ENCODE peak calls at places on chromosomes 12 and 14, in six cellular contexts. K is activated T-cell treated with anti-CD3 and anti-CD28 coated beads for 1 hour; G is NCI-H1092; H is Kasumi-1; Q is pancreas; F is stimulated activated CD4-positive, alpha-beta T cell treated with anti-CD3 and anti-CD28 coated beads, Interleukin-15, amount 100 ng/mL, for 1 hour. Z is an unnamed sample.

GRCh38 chr14:96383445-96383844 is 8.5 kb upstream of the AK7 start:
- DNase-seq in K (no peak), G (no peak), H (no peak), Q (no peak), F (no peak), Z (no peak)

GRCh38 chr14:102686176-102686801 is 91.0 kb upstream of the TRAF3 start:
- DNase-seq in K (no peak), G (no peak), H (no peak), Q (no peak), F (no peak), Z (no peak)

GRCh38 chr12:113187588-113187987 is 2.1 kb downstream of the RITA1 start:
- DNase-seq in K (no peak), G (no peak), H (no peak), Q (no peak), F (no peak), Z (no peak)

GRCh38 chr12:14946162-14946561 is 7.8 kb upstream of the ERP27 start:
- DNase-seq in K (no peak), G (no peak), H (no peak), Q (no peak), F (no peak), Z (no peak)

GRCh38 chr12:29238822-29239291 is 89.8 kb downstream of the FAR2 start:
- DNase-seq in K (no peak), G (no peak), H (no peak), Q (no peak), F (no peak), Z (no peak)

GRCh38 chr12:124713041-124713435 is 145.6 kb upstream of the NCOR2 start:
- DNase-seq in K (no peak), G (no peak), H (no peak), Q (peak), F (no peak), Z (no peak)

GRCh38 chr14:20429801-20430669 is 5.9 kb downstream of the KLHL33 start:
- DNase-seq in K (no peak), G (peak), H (no peak), Q (no peak), F (no peak), Z (no peak)

GRCh38 chr14:95156765-95157194 is 549 bp downstream of the DICER1 start:
- DNase-seq in K (peak), G (no peak), H (peak), Q (peak), F (peak), Z (no peak)

GRCh38 chr14:101025656-101026055 is 122.1 kb upstream of the RTL1 start:
- DNase-seq in K (no peak), G (no peak), H (no peak), Q (no peak), F (no peak), Z (no peak)

GRCh38 chr14:106843951-106844483 is 1317.6 kb downstream of the TMEM121 start:
- DNase-seq in K (no peak), G (no peak), H (peak), Q (peak), F (no peak), Z (no peak)